ENCODE peak calls at places on chromosomes 4 and X, in four cellular contexts. P is HepG2, D is K562, C is GM12878. S is an unnamed sample.

GRCh38 chr4:82509029-82509428 is 52.8 kb downstream of the TMEM150C start:
- DNase-seq in P (no peak), D (no peak), C (no peak), S (no peak)

GRCh38 chr4:87732033-87732770 is 67.2 kb upstream of the IBSP start:
- DNase-seq in P (no peak), C (no peak), D (no peak), S (no peak)

GRCh38 chr4:22515145-22515887 is 550 bp downstream of the ADGRA3 start:
- DNase-seq in P (peak; percentile 86), C (no peak), D (peak; percentile 17), S (no peak)

GRCh38 chr4:45350438-45350837 is 624.1 kb upstream of the GNPDA2 start:
- DNase-seq in D (no peak), P (no peak), C (peak; percentile 12), S (no peak)

GRCh38 chrX:23784487-23785301 is 1.7 kb downstream of the SAT1 start:
- DNase-seq in D (peak; percentile 57), P (no peak), C (no peak), S (no peak)

GRCh38 chr4:142696334-142697122 is 149.6 kb downstream of the INPP4B start:
- DNase-seq in P (no peak), D (no peak), C (no peak), S (no peak)

GRCh38 chrX:15143825-15144121 is 126.1 kb downstream of the ASB9 start:
- DNase-seq in C (no peak), P (no peak), D (no peak), S (no peak)

GRCh38 chrX:103510031-103510430 is 9.3 kb downstream of the RAB40A start:
- DNase-seq in D (no peak), P (no peak), C (no peak), S (no peak)

GRCh38 chrX:70044541-70045245 is 5.0 kb downstream of the AWAT2 start:
- DNase-seq in P (no peak), C (no peak), D (no peak), S (no peak)

GRCh38 chrX:150544835-150545790 is 23.3 kb upstream of the MTM1 start:
- DNase-seq in P (no peak), C (no peak), D (no peak), S (no peak)

GRCh38 chrX:41603591-41603990 is 85.2 kb upstream of the GPR34 start:
- DNase-seq in D (no peak), P (no peak), C (no peak), S (no peak)

GRCh38 chrX:41478397-41478911 is 31.3 kb downstream of the NYX start:
- DNase-seq in D (no peak), C (no peak), P (no peak), S (no peak)

GRCh38 chr4:113837397-113837796 is 75.9 kb upstream of the CAMK2D start:
- DNase-seq in D (no peak), P (no peak), C (peak; percentile 94), S (no peak)

GRCh38 chrX:25144043-25144940 is 128.5 kb upstream of the ARX start:
- DNase-seq in C (no peak), P (peak; percentile 10), D (peak; percentile 23), S (peak; percentile 26)
- TF ChIP-seq SP1 in C (no peak), P (no peak), D (no peak), S (no peak)

DNA sequence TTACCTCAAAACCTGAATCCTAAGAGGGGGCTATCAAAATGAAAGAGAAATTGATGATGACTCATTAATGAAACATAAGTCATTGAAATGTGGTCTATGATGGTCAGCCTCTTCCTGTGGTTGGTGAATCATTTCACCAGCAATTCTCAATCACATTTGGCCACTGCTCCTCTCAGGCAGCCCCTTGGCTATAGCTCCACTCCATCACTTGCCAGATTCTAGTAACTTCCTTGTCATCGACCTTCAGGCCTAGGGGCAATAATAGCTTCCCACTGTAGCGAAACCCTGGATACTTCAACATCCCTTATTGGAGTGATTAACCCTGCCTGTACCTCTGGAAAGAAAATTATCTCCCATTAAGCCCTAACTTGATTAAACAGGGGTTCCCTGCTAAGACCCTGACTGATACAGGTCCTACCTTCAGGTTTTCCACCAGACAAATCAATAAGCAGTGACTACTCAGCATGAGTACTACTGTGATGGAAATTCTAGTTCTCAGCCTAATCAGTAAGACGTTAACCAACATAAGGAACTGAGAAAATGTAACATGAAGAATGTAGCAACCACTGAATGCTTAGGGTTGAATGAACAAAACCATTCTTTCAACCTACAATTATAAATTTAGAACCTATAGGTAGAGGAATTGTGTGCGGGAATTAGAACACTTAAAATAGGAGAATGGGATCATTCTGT is 30.4 kb downstream of the ADH7 start:
- DNase-seq in C (peak; percentile 87), D (no peak), P (no peak), S (peak; percentile 18)
- TF ChIP-seq ZBTB33 in C (no peak), D (no peak), P (no peak), S (no peak)

DNA sequence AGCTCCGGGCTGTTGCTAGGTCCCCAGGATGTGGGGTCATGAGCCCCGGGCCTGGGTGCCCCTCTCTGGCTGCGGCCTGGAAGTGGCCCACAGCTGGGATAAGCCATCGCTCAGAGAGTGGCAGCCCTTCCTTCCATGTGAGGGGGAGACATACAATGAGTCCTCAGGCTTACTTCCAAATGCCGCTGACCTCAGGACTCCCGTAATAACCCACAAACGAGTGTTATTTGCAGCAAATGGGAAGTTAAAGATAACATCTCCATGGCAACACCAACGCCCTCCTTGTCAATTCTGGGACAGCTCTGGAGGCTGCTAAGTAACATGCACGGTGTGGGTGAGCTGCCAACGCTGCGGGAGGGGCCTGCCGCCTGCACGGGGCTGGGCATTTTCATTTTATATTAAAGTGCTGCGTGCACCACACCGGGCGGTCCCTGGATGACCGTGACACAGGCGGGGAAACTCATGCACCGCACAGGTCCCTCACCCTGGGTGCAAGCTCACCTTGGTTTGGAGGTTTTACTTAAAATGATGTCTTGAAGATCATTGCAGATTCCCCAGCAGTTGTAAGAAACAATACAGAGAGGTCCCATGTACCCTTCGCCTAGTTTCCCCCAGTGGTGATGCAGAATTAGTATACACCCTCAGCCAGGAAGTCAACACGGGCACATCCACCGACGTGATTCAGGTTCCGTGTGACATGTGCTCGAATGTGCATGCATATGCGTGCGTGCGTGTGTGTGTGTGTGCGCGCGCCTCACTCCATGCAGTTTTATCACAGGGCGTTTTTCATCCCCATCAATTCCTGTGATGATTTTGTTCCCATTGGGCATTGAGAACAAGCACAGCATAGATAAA is 79.4 kb downstream of the ABLIM2 start:
- DNase-seq in D (peak; percentile 30), P (no peak), C (no peak), S (no peak)
- TF ChIP-seq SP1 in D (no peak), P (no peak), C (no peak), S (no peak)

GRCh38 chr4:57153207-57153606 is 43.0 kb upstream of the IGFBP7 start:
- DNase-seq in P (no peak), C (no peak), D (no peak), S (no peak)

GRCh38 chr4:57154926-57155325 is 44.7 kb upstream of the IGFBP7 start:
- DNase-seq in P (no peak), C (no peak), D (no peak), S (no peak)

GRCh38 chr4:57151481-57151880 is 41.3 kb upstream of the IGFBP7 start:
- DNase-seq in P (no peak), C (no peak), D (no peak), S (no peak)

GRCh38 chr4:57156242-57156990 is 46.2 kb upstream of the IGFBP7 start:
- DNase-seq in D (no peak), C (no peak), P (no peak), S (no peak)

GRCh38 chr4:57154191-57154590 is 44.0 kb upstream of the IGFBP7 start:
- DNase-seq in D (no peak), C (no peak), P (no peak), S (no peak)
- TF ChIP-seq ZBTB33 in D (no peak), C (no peak), P (no peak), S (no peak)

GRCh38 chr4:106773106-106773905 is 262.8 kb downstream of the DKK2 start:
- DNase-seq in D (no peak), C (no peak), P (no peak), S (no peak)

GRCh38 chr4:106775636-106776035 is 260.5 kb downstream of the DKK2 start:
- DNase-seq in C (no peak), P (peak; percentile 13), D (no peak), S (no peak)
- TF ChIP-seq SP1 in C (no peak), P (no peak), D (no peak), S (no peak)

DNA sequence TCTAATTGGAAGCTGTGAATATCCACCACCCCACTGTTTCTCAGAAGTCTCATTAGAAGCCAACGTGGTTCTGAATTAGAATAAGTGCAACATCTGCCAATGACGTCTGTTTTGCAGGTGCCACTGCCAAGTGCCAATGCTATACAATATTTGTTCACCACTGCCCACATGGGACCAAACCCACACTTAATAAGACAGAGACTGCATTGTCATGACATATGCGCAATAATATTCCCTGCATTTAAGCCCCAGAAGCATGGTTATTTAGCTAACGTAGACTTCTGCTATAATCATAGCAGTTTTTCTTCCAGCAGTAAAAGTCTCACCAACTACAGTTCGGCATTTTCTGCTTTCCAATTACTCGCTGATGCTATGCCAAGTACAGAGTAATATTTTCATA is 262.5 kb upstream of the PCDH18 start:
- DNase-seq in C (no peak), D (no peak), P (no peak), S (no peak)
- TF ChIP-seq ZBTB33 in C (no peak), D (no peak), P (no peak), S (no peak)

S was measured in HCT116.